ENCODE peak calls at places on chromosomes 11 and 22, in nine cellular contexts. R is epithelial cell of esophagus; K is lung; H is stomach; S is adrenal gland; X is heart right ventricle; P is brain microvascular endothelial cell; U is CD8-positive, alpha-beta memory T cell; N is effector memory CD4-positive, alpha-beta T cell. D is an unnamed sample.

GRCh38 chr11:96049426-96049825 is 125.5 kb upstream of the MTMR2 start:
- DNase-seq in P (peak; percentile 67), K (no peak), N (no peak), R (peak; percentile 32), H (no peak), X (no peak), S (no peak), U (no peak), D (no peak)

GRCh38 chr11:55942785-55943392 is 6.7 kb upstream of the OR5I1 start:
- DNase-seq in N (no peak), R (peak; percentile 57), X (no peak), H (no peak), U (no peak), S (no peak), K (no peak), P (peak; percentile 1), D (peak; percentile 53)

GRCh38 chr22:40206561-40206960 is 28.8 kb downstream of the TNRC6B start:
- DNase-seq in X (no peak), U (no peak), N (no peak), R (no peak), H (no peak), P (no peak), K (no peak), S (no peak), D (no peak)

GRCh38 chr11:125304111-125304639 is 139.6 kb downstream of the PKNOX2 start:
- DNase-seq in X (no peak), S (no peak), N (no peak), U (no peak), H (no peak), K (no peak), P (no peak), R (no peak), D (no peak)

GRCh38 chr22:35631597-35631996 is 14.5 kb upstream of the MB start:
- DNase-seq in U (no peak), K (no peak), S (peak; percentile 73), H (peak; percentile 59), P (peak; percentile 31), N (no peak), X (no peak), R (peak; percentile 69), D (peak; percentile 69)

GRCh38 chr11:103714246-103714645 is 322.2 kb upstream of the DDI1 start:
- DNase-seq in P (no peak), U (no peak), K (no peak), S (no peak), R (peak; percentile 3), H (no peak), X (no peak), N (no peak), D (no peak)

GRCh38 chr11:113505541-113506375 is 30.6 kb upstream of the DRD2 start:
- DNase-seq in U (no peak), S (no peak), P (peak; percentile 29), N (no peak), K (no peak), R (peak; percentile 66), H (no peak), X (no peak), D (no peak)

GRCh38 chr11:46300270-46300669 is 22.8 kb downstream of the CREB3L1 start:
- DNase-seq in K (no peak), X (no peak), H (no peak), R (peak; percentile 45), N (no peak), U (no peak), P (no peak), S (no peak), D (no peak)

GRCh38 chr22:19287889-19288288 is 3.6 kb downstream of the CLTCL1 start:
- DNase-seq in U (no peak), P (peak; percentile 87), N (no peak), X (no peak), K (no peak), H (no peak), R (peak; percentile 77), S (no peak), D (no peak)

GRCh38 chr22:19291580-19292261 is at the start of gene CLTCL1:
- DNase-seq in H (peak; percentile 84), P (peak; percentile 21), U (peak; percentile 72), S (peak; percentile 86), N (peak; percentile 68), K (peak; percentile 69), X (peak; percentile 89), R (peak; percentile 75), D (peak; percentile 82)

GRCh38 chr22:19291218-19291579 is 320 bp downstream of the CLTCL1 start:
- DNase-seq in K (no peak), H (peak; percentile 31), S (peak; percentile 52), X (peak; percentile 45), P (no peak), R (peak; percentile 34), U (peak; percentile 40), N (peak; percentile 16), D (peak; percentile 11)

GRCh38 chr22:19290400-19291217 is 910 bp downstream of the CLTCL1 start:
- DNase-seq in H (no peak), X (peak; percentile 16), S (no peak), N (no peak), R (peak; percentile 17), P (no peak), K (no peak), U (no peak), D (no peak)

GRCh38 chr22:19289475-19290161 is 1.9 kb downstream of the CLTCL1 start:
- DNase-seq in R (peak; percentile 70), H (no peak), K (no peak), P (peak; percentile 94), U (peak; percentile 2), X (no peak), S (no peak), N (no peak), D (no peak)
- H3K4me3 ChIP-seq in R (no peak overlapping the region), H (no peak overlapping the region), K (no peak overlapping the region), P (no peak overlapping the region), U (no peak overlapping the region), X (no peak overlapping the region), S (no peak overlapping the region), N (no peak overlapping the region), D (no peak overlapping the region)

GRCh38 chr22:20944042-20944441 is 23.0 kb upstream of the AIFM3 start:
- DNase-seq in H (no peak), S (no peak), U (no peak), N (no peak), R (no peak), K (no peak), X (no peak), P (no peak), D (no peak)

GRCh38 chr22:20945578-20945934 is 21.5 kb upstream of the AIFM3 start:
- DNase-seq in X (no peak), H (no peak), K (no peak), S (no peak), R (no peak), U (no peak), N (no peak), P (no peak), D (no peak)

GRCh38 chr22:20946991-20947390 is 20.1 kb upstream of the AIFM3 start:
- DNase-seq in S (no peak), X (no peak), P (no peak), N (no peak), K (no peak), R (no peak), U (no peak), H (no peak), D (no peak)

GRCh38 chr22:20948450-20948849 is 18.6 kb upstream of the AIFM3 start:
- DNase-seq in U (no peak), R (no peak), X (no peak), P (no peak), H (no peak), N (no peak), S (no peak), K (no peak), D (no peak)

GRCh38 chr22:20946080-20946986 is 20.7 kb upstream of the AIFM3 start:
- DNase-seq in R (peak; percentile 57), X (no peak), P (peak; percentile 49), U (no peak), N (no peak), H (no peak), S (no peak), K (peak; percentile 64), D (no peak)
- H3K4me3 ChIP-seq in R (no peak overlapping the region), X (no peak overlapping the region), P (no peak overlapping the region), U (no peak overlapping the region), N (no peak overlapping the region), H (no peak overlapping the region), S (no peak overlapping the region), K (no peak overlapping the region), D (no peak overlapping the region)

GRCh38 chr11:65609236-65609635 is 4.8 kb downstream of the MAP3K11 start:
- DNase-seq in N (no peak), U (no peak), X (no peak), S (no peak), P (no peak), H (no peak), R (no peak), K (no peak), D (no peak)

GRCh38 chr11:65609711-65610110 is 4.3 kb downstream of the MAP3K11 start:
- DNase-seq in P (no peak), X (no peak), K (no peak), S (no peak), R (no peak), H (no peak), U (no peak), N (no peak), D (no peak)

GRCh38 chr11:65607614-65608426 is 6.2 kb downstream of the MAP3K11 start:
- DNase-seq in K (no peak), S (no peak), P (no peak), X (no peak), R (no peak), N (no peak), U (no peak), H (no peak), D (no peak)

GRCh38 chr11:65604258-65604657 is 8.7 kb upstream of the KCNK7 start:
- DNase-seq in S (no peak), X (no peak), R (no peak), H (no peak), P (no peak), U (no peak), K (no peak), N (no peak), D (no peak)

GRCh38 chr11:65606876-65607613 is 7.0 kb downstream of the MAP3K11 start:
- DNase-seq in S (peak; percentile 95), X (peak; percentile 93), U (no peak), H (peak; percentile 95), R (peak; percentile 97), K (peak; percentile 93), N (no peak), P (peak; percentile 91), D (no peak)
- H3K4me3 ChIP-seq in S (no peak overlapping the region), X (peak overlapping the region; percentile 48), U (no peak overlapping the region), H (peak overlapping the region; percentile 23), R (peak overlapping the region; percentile 28), K (no peak overlapping the region), N (no peak overlapping the region), P (peak overlapping the region; percentile 35), D (no peak overlapping the region)

GRCh38 chr11:75562048-75562835 is at the start of gene SERPINH1:
- DNase-seq in H (peak; percentile 88), X (peak; percentile 88), U (peak; percentile 52), K (peak; percentile 89), S (peak; percentile 91), P (peak; percentile 84), R (peak; percentile 82), N (peak; percentile 52), D (peak; percentile 89)

GRCh38 chr11:75557649-75558494 is 4.2 kb upstream of the SERPINH1 start:
- DNase-seq in P (peak; percentile 88), H (no peak), U (no peak), R (peak; percentile 57), X (peak; percentile 39), S (peak; percentile 75), N (no peak), K (peak; percentile 78), D (no peak)

GRCh38 chr11:75560644-75561043 is 1.4 kb upstream of the SERPINH1 start:
- DNase-seq in P (no peak), X (no peak), S (no peak), H (no peak), U (no peak), R (no peak), N (no peak), K (no peak), D (no peak)

GRCh38 chr11:75561426-75562047 is 516 bp upstream of the SERPINH1 start:
- DNase-seq in X (no peak), S (no peak), U (no peak), P (no peak), H (no peak), N (no peak), K (no peak), R (no peak), D (no peak)

GRCh38 chr11:75558939-75559843 is 2.9 kb upstream of the SERPINH1 start:
- DNase-seq in U (no peak), K (peak; percentile 81), X (peak; percentile 38), R (no peak), P (peak; percentile 64), H (no peak), S (peak; percentile 76), N (no peak), D (no peak)
- H3K4me3 ChIP-seq in U (no peak overlapping the region), K (no peak overlapping the region), X (peak overlapping the region; percentile 17), R (no peak overlapping the region), P (no peak overlapping the region), H (no peak overlapping the region), S (no peak overlapping the region), N (no peak overlapping the region), D (no peak overlapping the region)

D was measured in GM12865.